ENCODE peak calls at places on chromosome 6, in nine cellular contexts. I is Panc1, M is breast epithelium, G is spleen, N is HepG2, S is K562, U is GM23338, F is HCT116, W is endothelial cell of umbilical vein. R is an unnamed sample.

GRCh38 chr6:52522151-52522626 is 54.7 kb downstream of the TRAM2 start:
- DNase-seq in I (no peak), M (no peak), G (no peak), N (no peak), S (no peak), U (no peak), F (no peak), W (peak), R (no peak)

GRCh38 chr6:5275497-5275896 is 14.2 kb downstream of the FARS2 start:
- DNase-seq in I (no peak), M (no peak), G (no peak), N (no peak), S (no peak), U (no peak), F (no peak), W (no peak), R (no peak)

GRCh38 chr6:148892247-148892646 is 145.4 kb downstream of the UST start:
- DNase-seq in I (no peak), M (no peak), G (no peak), N (no peak), S (no peak), U (no peak), F (no peak), W (no peak), R (no peak)

GRCh38 chr6:31169123-31169857 is 1.2 kb downstream of the POU5F1 start:
- DNase-seq in I (no peak), M (no peak), G (no peak), N (no peak), S (peak), U (no peak), F (no peak), W (no peak), R (no peak)

GRCh38 chr6:154842828-154843227 is 109.6 kb downstream of the SCAF8 start:
- DNase-seq in I (no peak), M (no peak), G (no peak), N (no peak), S (no peak), U (no peak), F (no peak), W (peak), R (no peak)

GRCh38 chr6:28105286-28105685 is 19.1 kb upstream of the ZSCAN16 start:
- DNase-seq in I (no peak), M (no peak), G (no peak), N (no peak), S (peak), U (peak), F (no peak), W (no peak), R (no peak)

GRCh38 chr6:10542135-10542689 is 21.1 kb downstream of the GCNT2 start:
- DNase-seq in I (no peak), M (no peak), G (no peak), N (no peak), S (no peak), U (no peak), F (no peak), W (no peak), R (no peak)

GRCh38 chr6:44021628-44022295 is 105.5 kb downstream of the MRPL14 start:
- DNase-seq in I (no peak), M (no peak), G (peak), N (no peak), S (no peak), U (no peak), F (no peak), W (no peak), R (no peak)

GRCh38 chr6:125714431-125715090 is 34.9 kb upstream of the HEY2 start:
- DNase-seq in I (no peak), M (no peak), G (no peak), N (no peak), S (no peak), U (no peak), F (no peak), W (no peak), R (no peak)

GRCh38 chr6:43845646-43846045 is 75.6 kb downstream of the VEGFA start:
- DNase-seq in I (no peak), M (no peak), G (no peak), N (no peak), S (no peak), U (no peak), F (no peak), W (no peak), R (no peak)

GRCh38 chr6:1864496-1864895 is 254.8 kb downstream of the FOXC1 start:
- DNase-seq in I (no peak), M (no peak), G (no peak), N (peak), S (no peak), U (peak), F (no peak), W (no peak), R (no peak)

GRCh38 chr6:44115866-44116265 is 11.4 kb downstream of the MRPL14 start:
- DNase-seq in I (no peak), M (peak), G (no peak), N (no peak), S (no peak), U (no peak), F (no peak), W (peak), R (no peak)

GRCh38 chr6:127100510-127101140 is 17.8 kb upstream of the RSPO3 start:
- DNase-seq in I (no peak), M (no peak), G (no peak), N (no peak), S (no peak), U (peak), F (no peak), W (peak), R (no peak)

GRCh38 chr6:16758163-16758975 is 2.9 kb downstream of the ATXN1 start:
- DNase-seq in I (no peak), M (no peak), G (no peak), N (peak), S (no peak), U (peak), F (no peak), W (no peak), R (no peak)

GRCh38 chr6:1062786-1063545 is 248.9 kb upstream of the FOXQ1 start:
- DNase-seq in I (no peak), M (no peak), G (no peak), N (peak), S (no peak), U (peak), F (no peak), W (no peak), R (no peak)

GRCh38 chr6:119830494-119831295 is 481.1 kb upstream of the MAN1A1 start:
- DNase-seq in I (no peak), M (no peak), G (no peak), N (no peak), S (no peak), U (no peak), F (no peak), W (no peak), R (no peak)

GRCh38 chr6:116268589-116269293 is 11.0 kb downstream of the TSPYL1 start:
- DNase-seq in I (peak), M (no peak), G (no peak), N (peak), S (peak), U (peak), F (peak), W (peak), R (no peak)

GRCh38 chr6:17179246-17180073 is 77.6 kb downstream of the STMND1 start:
- DNase-seq in I (no peak), M (no peak), G (no peak), N (no peak), S (no peak), U (no peak), F (no peak), W (no peak), R (no peak)

GRCh38 chr6:30061766-30062458 is 847 bp downstream of the POLR1H start:
- DNase-seq in I (no peak), M (peak), G (no peak), N (no peak), S (no peak), U (peak), F (no peak), W (no peak), R (peak)

GRCh38 chr6:30493643-30494250 is 4.4 kb downstream of the HLA-E start:
- DNase-seq in I (no peak), M (no peak), G (peak), N (no peak), S (peak), U (peak), F (no peak), W (peak), R (no peak)

GRCh38 chr6:118709859-118710350 is 58.5 kb upstream of the CEP85L start:
- DNase-seq in I (no peak), M (no peak), G (peak), N (no peak), S (peak), U (peak), F (no peak), W (no peak), R (no peak)

GRCh38 chr6:167565884-167566491 is 241.1 kb downstream of the TTLL2 start:
- DNase-seq in I (no peak), M (peak), G (peak), N (peak), S (peak), U (no peak), F (no peak), W (no peak), R (no peak)

GRCh38 chr6:48701572-48701971 is 590.6 kb upstream of the PTCHD4 start:
- DNase-seq in I (no peak), M (no peak), G (no peak), N (no peak), S (no peak), U (peak), F (no peak), W (no peak), R (no peak)

GRCh38 chr6:73372516-73372915 is 2.8 kb upstream of the OOEP start:
- DNase-seq in I (no peak), M (no peak), G (no peak), N (no peak), S (no peak), U (no peak), F (no peak), W (no peak), R (no peak)

GRCh38 chr6:48048460-48049146 is 62.4 kb downstream of the PTCHD4 start:
- DNase-seq in I (no peak), M (no peak), G (no peak), N (no peak), S (no peak), U (no peak), F (no peak), W (no peak), R (no peak)

GRCh38 chr6:99296261-99296660 is 53.2 kb downstream of the FAXC start:
- DNase-seq in I (no peak), M (no peak), G (no peak), N (no peak), S (no peak), U (no peak), F (no peak), W (no peak), R (no peak)

DNA sequence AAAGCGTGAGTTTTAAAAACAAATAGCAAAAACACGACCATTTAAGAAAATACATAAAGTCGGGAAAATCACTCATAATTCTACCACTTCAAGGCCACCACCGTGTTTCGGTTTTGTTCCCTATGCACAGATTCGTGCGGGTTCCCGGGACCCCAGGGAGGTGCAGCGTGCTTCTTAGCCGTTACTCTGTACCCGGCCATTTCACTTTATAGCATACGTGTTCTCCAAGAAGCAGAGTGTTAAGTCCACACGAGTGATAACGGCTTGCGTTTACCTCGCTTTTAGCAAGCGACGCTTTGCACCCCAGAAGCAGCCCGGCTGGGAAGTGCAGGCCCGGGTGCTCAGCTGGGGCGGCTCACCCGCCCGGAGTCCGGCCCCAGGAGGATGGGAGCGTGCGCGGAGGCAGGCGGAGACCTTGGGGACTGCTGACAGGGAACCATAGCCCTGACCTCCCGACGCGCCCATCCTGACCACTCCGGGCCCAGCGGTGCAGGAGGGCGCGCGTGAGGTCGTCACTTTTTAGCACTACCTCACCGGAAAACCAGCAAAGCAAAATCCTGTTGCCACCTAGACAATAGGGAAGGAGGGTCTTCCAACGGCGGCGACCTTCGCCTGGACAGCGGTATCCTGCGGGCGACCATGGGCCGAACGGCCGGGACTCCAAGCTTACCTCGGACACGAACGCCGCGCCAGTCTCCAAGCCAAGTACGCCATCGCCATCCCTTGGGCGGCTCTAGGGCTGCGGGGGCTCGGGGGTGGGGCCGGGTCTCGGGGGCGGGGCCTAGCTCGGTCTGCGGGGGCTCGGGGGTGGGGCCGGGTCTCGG is at the start of gene ECI2:
- DNase-seq in I (no peak), M (peak), G (peak), N (peak), S (peak), U (peak), F (no peak), W (peak), R (no peak)
- TF ChIP-seq POLR2AphosphoS5 in I (peak), M (peak), G (peak), N (peak), S (peak), U (peak), F (peak), W (peak), R (peak)

GRCh38 chr6:107657755-107658461 is 166.2 kb downstream of the SCML4 start:
- DNase-seq in I (peak), M (no peak), G (peak), N (no peak), S (no peak), U (peak), F (no peak), W (peak), R (no peak)
- TF ChIP-seq CTCF in I (no peak), M (no peak), G (peak), N (no peak), S (no peak), U (no peak), F (no peak), W (peak), R (no peak)

GRCh38 chr6:63245420-63245819 is 34.2 kb downstream of the FKBP1C start:
- DNase-seq in I (no peak), M (no peak), G (no peak), N (peak), S (no peak), U (no peak), F (no peak), W (no peak), R (no peak)
- H3K27ac ChIP-seq in I (no peak), M (no peak), G (no peak), N (no peak), S (no peak), U (no peak), F (no peak), W (no peak), R (no peak)

GRCh38 chr6:156950084-156950483 is 172.9 kb downstream of the ARID1B start:
- DNase-seq in I (no peak), M (no peak), G (no peak), N (no peak), S (no peak), U (no peak), F (no peak), W (no peak), R (no peak)
- TF ChIP-seq POLR2AphosphoS5 in I (no peak), M (no peak), G (no peak), N (no peak), S (no peak), U (no peak), F (no peak), W (no peak), R (no peak)

GRCh38 chr6:147003186-147003585 is 201.0 kb upstream of the STXBP5 start:
- DNase-seq in I (no peak), M (no peak), G (no peak), N (no peak), S (no peak), U (no peak), F (no peak), W (no peak), R (no peak)

GRCh38 chr6:147001621-147002020 is 202.6 kb upstream of the STXBP5 start:
- DNase-seq in I (no peak), M (no peak), G (no peak), N (no peak), S (no peak), U (no peak), F (no peak), W (no peak), R (no peak)

GRCh38 chr6:147009358-147009757 is 194.9 kb upstream of the STXBP5 start:
- DNase-seq in I (no peak), M (no peak), G (no peak), N (no peak), S (no peak), U (no peak), F (no peak), W (no peak), R (no peak)

GRCh38 chr6:147000545-147001488 is 203.4 kb upstream of the STXBP5 start:
- DNase-seq in I (no peak), M (no peak), G (no peak), N (no peak), S (peak), U (no peak), F (no peak), W (peak), R (no peak)

DNA sequence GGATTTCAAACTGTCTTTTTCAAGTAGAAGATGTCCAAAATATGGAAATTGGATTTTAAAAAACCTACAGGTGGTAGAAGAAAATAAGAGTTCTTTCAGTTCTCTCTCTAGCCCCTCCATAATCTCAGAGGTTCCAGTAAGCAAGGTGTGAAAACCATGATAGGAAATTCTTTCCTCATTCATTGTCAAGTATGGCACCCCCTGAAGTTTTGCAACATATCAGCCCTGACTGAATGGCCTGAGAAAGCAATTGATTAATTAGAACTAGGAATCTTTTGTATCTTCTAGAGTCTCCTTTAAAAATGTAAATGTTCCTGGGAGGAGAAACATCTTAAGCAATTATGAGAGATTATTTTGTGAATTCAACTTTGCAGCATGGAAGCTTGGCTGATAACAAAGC is 198.7 kb upstream of the STXBP5 start:
- DNase-seq in I (no peak), M (no peak), G (no peak), N (no peak), S (no peak), U (peak), F (no peak), W (no peak), R (no peak)
- TF ChIP-seq CTCF in I (peak), M (no peak), G (no peak), N (no peak), S (peak), U (peak), F (peak), W (no peak), R (no peak)

DNA sequence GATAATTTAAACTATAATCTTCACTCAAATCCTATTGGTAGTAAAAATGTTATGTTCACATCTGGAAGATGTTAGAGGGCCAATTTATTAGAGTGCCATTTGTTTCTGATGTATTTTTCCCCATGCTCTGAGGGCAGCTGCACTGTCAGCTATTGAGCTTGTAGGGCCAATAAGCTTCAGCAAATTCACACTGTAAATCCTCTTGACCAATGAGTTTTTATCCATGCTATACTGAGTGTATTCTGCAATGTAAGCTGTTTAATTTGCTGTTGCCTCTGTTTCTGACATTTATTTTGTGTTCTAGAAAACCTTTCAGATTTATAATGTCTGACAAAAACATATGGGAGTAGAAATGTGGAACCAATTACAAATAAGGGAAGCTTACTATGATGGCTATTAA is 62.6 kb downstream of the OGFRL1 start:
- DNase-seq in I (no peak), M (no peak), G (no peak), N (no peak), S (no peak), U (no peak), F (no peak), W (no peak), R (no peak)
- H3K27ac ChIP-seq in I (no peak), M (peak), G (no peak), N (no peak), S (no peak), U (no peak), F (no peak), W (no peak), R (no peak)

DNA sequence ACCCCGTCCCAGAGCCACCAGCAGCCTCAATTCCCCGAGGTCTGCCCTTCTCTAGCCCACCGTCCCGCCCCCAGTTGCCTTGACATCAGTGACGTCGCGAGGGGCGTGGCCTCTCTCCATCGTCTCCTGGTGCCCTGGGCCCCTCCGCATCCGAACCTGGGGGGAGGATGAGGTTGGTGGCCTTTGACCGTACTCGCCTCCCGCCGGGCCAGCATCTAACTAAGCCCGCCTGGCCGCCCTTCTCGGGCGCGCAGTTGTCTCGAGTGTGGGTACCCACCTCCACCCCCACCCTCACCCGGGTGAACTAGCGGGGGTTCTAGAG is 5.5 kb upstream of the ARMC12 start:
- DNase-seq in I (no peak), M (peak), G (peak), N (peak), S (peak), U (peak), F (no peak), W (peak), R (peak)
- TF ChIP-seq POLR2AphosphoS5 in I (no peak), M (peak), G (peak), N (no peak), S (no peak), U (peak), F (no peak), W (no peak), R (peak)

GRCh38 chr6:37357288-37357687 is 3.5 kb downstream of the RNF8 start:
- DNase-seq in I (no peak), M (no peak), G (no peak), N (no peak), S (no peak), U (peak), F (no peak), W (peak), R (no peak)
- TF ChIP-seq CTCF in I (no peak), M (no peak), G (no peak), N (no peak), S (no peak), U (no peak), F (no peak), W (no peak), R (no peak)